ENCODE peak calls at places on chromosomes 11 and 22, in five cellular contexts. B is A549, I is upper lobe of right lung, A is endodermal cell, E is heart right ventricle. K is an unnamed sample. For H3K4me1 and H3K9me3, the result is how much of the 10 kb centered on the place peaks cover.

GRCh38 chr22:29211066-29211841 is 5.6 kb downstream of the EMID1 start:
- DNase-seq in B (no peak), I (no peak), A (no peak), E (no peak), K (peak)

GRCh38 chr11:131951146-131951545 is 580.7 kb downstream of the NTM start:
- DNase-seq in B (no peak), I (no peak), A (no peak), E (no peak), K (no peak)

GRCh38 chr11:76769645-76770586 is 13.2 kb upstream of the TSKU start:
- DNase-seq in B (peak), I (peak), A (peak), E (no peak), K (no peak)

GRCh38 chr11:123145220-123145619 is 49.8 kb downstream of the CLMP start:
- DNase-seq in B (peak), I (peak), A (no peak), E (no peak), K (peak)

GRCh38 chr22:29690481-29690880 is 29.3 kb upstream of the CABP7 start:
- DNase-seq in B (no peak), I (no peak), A (no peak), E (no peak), K (no peak)

GRCh38 chr11:2137202-2138071 is 1.8 kb downstream of the IGF2 start:
- DNase-seq in B (peak), I (no peak), A (peak), E (peak), K (no peak)

GRCh38 chr11:72235351-72236057 is 8.5 kb downstream of the PHOX2A start:
- DNase-seq in B (no peak), I (peak), A (peak), E (no peak), K (no peak)

GRCh38 chr11:38448284-38448683 is 1850.2 kb upstream of the RAG2 start:
- DNase-seq in B (no peak), I (no peak), A (no peak), E (peak), K (no peak)

GRCh38 chr11:84990141-84990540 is 637.0 kb downstream of the DLG2 start:
- DNase-seq in B (no peak), I (no peak), A (no peak), E (no peak), K (no peak)

GRCh38 chr11:68204402-68204801 is 8.7 kb downstream of the KMT5B start:
- DNase-seq in B (no peak), I (no peak), A (no peak), E (no peak), K (no peak)

GRCh38 chr11:83006877-83007330 is 64.8 kb downstream of the RAB30 start:
- DNase-seq in B (no peak), I (no peak), A (no peak), E (no peak), K (no peak)

GRCh38 chr11:128786507-128786906 is 80.6 kb downstream of the KCNJ1 start:
- DNase-seq in B (no peak), I (no peak), A (no peak), E (no peak), K (no peak)

GRCh38 chr22:50102946-50103345 is 13.1 kb downstream of the MOV10L1 start:
- DNase-seq in B (peak), I (no peak), A (no peak), E (no peak), K (no peak)

GRCh38 chr11:102457865-102458264 is 5.3 kb upstream of the TMEM123 start:
- DNase-seq in B (no peak), I (no peak), A (no peak), E (no peak), K (no peak)

GRCh38 chr11:103586756-103587155 is 449.7 kb upstream of the DDI1 start:
- DNase-seq in B (no peak), I (no peak), A (no peak), E (no peak), K (no peak)

GRCh38 chr11:7251487-7251835 is 243 bp upstream of the SYT9 start:
- DNase-seq in B (no peak), I (no peak), A (no peak), E (no peak), K (no peak)

GRCh38 chr22:38760477-38761201 is 4.8 kb upstream of the SUN2 start:
- DNase-seq in B (no peak), I (no peak), A (no peak), E (no peak), K (no peak)

GRCh38 chr22:45969414-45969799 is 7.6 kb downstream of the WNT7B start:
- DNase-seq in B (no peak), I (no peak), A (peak), E (no peak), K (peak)
- TF ChIP-seq CTCF in B (no peak), I (no peak), A (peak), E (no peak), K (no peak)

GRCh38 chr11:119367661-119368120 is 13.8 kb downstream of the USP2 start:
- DNase-seq in B (no peak), I (peak), A (peak), E (no peak), K (no peak)
- H3K4me1 ChIP-seq in B (half or more), I (under half), A (under half), E (half or more), K (under half)

DNA sequence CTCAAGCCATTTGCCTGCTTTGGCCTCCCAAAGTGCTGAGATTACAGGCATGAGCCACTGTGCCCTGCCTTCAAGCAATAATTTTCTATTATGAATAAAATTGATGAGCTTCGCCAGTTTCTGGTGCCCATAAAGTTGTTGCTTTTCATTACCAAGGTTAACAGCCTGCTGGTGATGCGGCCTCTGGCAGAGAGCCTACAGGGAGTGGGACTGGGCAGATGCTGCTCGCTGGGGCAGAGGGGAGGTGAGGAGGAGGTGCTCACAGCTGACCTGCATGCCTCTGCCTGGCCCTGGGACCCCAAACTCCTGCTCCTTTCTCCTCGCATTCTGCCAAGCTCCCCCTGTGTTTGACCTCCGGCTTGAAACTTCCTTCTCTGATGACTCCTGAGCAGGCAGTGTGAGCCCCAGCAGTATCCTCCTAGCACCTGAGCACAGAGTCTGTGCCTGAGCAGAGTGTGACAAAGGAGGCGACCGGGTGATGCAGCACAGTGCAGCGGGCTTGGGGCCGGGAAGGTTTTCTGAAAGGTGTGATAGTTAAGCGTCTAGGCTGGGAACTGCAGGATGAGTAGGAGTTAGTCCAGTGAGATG is 56.1 kb upstream of the B3GAT1 start:
- DNase-seq in B (no peak), I (peak), A (no peak), E (no peak), K (no peak)
- H3K9me3 ChIP-seq in B (under half), I (under half), A (under half), E (under half), K (under half)

GRCh38 chr11:4551346-4551979 is 6.5 kb downstream of the OR52M1 start:
- DNase-seq in B (no peak), I (no peak), A (peak), E (no peak), K (no peak)
- TF ChIP-seq CTCF in B (peak), I (peak), A (peak), E (no peak), K (no peak)

DNA sequence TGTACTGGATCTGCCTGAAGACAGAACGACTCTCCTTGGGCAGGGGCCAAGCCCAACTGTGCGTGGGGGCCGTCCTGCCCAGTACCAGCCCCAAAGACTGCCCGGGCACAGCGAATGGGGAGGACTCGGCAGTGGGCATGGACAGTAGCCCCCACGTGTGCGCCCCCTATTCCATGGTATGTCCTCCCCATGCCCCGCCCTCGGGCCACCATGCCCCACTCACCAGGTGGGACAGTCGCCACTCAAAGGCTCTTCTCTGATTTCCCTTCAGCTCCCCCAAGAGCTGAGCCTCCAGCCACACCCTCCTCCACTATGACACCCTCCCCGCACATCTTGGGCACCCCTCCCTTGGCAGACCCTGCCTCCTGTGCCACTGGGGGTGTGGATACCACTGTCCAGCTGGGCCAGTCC is 43.5 kb downstream of the GNB1L start:
- DNase-seq in B (no peak), I (no peak), A (peak), E (no peak), K (peak)
- H3K4me1 ChIP-seq in B (under half), I (under half), A (under half), E (under half), K (under half)

DNA sequence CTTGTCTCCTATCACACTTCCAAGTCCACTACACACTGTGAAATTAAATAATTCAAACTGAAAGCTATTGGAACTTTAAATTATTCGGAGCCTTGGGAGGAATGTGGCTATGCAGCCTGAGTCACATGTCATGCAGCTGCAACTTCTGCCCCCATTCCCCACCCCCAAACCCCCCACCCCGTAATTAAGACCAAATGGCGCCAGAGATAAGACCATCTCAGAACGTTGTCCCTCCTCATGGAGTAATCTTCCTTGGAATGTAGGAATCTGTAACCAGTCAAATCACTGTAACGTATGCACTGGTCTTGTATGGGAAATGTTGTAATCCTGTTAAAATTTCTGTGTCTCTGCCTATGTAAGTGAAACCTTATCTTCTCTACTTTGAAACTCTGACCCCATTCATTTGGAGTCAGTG is 37.0 kb downstream of the GAB2 start:
- DNase-seq in B (no peak), I (no peak), A (peak), E (no peak), K (no peak)
- H3K9me3 ChIP-seq in B (under half), I (under half), A (under half), E (under half), K (under half)

GRCh38 chr11:8688414-8689362 is 6.1 kb downstream of the RPL27A start:
- DNase-seq in B (peak), I (peak), A (peak), E (peak), K (peak)
- TF ChIP-seq CTCF in B (peak), I (peak), A (peak), E (no peak), K (no peak)

DNA sequence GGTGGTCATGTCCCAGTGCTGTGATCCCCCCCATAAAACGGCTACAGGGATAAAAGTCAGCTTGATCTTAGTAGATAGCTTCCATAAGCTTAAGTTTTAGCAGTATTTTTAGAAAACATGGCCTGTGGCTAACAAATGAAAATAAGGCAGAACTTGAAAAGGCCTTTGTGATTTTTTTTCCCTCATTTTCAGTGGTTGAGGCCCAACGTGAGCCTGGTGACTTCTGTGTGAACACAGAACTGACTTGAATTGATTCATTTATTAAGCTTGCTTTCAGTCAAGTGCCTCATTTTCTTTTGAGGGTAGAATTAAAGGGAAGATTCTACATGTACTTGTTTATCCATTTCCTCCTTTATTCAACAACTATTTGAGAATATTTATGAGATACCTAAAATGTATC is 44.6 kb downstream of the CD44 start:
- DNase-seq in B (no peak), I (no peak), A (no peak), E (no peak), K (no peak)
- H3K4me1 ChIP-seq in B (under half), I (under half), A (under half), E (under half), K (under half)

GRCh38 chr11:78381867-78382266 is 35.8 kb downstream of the GAB2 start:
- DNase-seq in B (no peak), I (no peak), A (no peak), E (no peak), K (no peak)
- H3K9me3 ChIP-seq in B (under half), I (under half), A (under half), E (under half), K (under half)

K was measured in left lung.